ENCODE peak calls at places on chromosomes 7 and 10, in five cellular contexts. Z is germinal center, W is ascending aorta, F is endothelial cell, J is Right ventricle myocardium superior. R is an unnamed sample.

GRCh38 chr7:137968890-137969289 is 33.0 kb downstream of the CREB3L2 start:
- DNase-seq in Z (no peak), W (no peak), F (no peak), J (no peak), R (no peak)

GRCh38 chr10:45817130-45817859 is 30.0 kb downstream of the AGAP4 start:
- DNase-seq in Z (no peak), W (no peak), F (no peak), J (no peak), R (no peak)

GRCh38 chr7:113652501-113652900 is 266.3 kb downstream of the PPP1R3A start:
- DNase-seq in Z (no peak), W (no peak), F (no peak), J (no peak), R (no peak)

GRCh38 chr10:1368772-1369171 is 312.6 kb downstream of the WDR37 start:
- DNase-seq in Z (peak), W (no peak), F (peak), J (no peak), R (no peak)

GRCh38 chr7:143924851-143925250 is 10.2 kb upstream of the OR2F2 start:
- DNase-seq in Z (no peak), W (no peak), F (no peak), J (no peak), R (no peak)

GRCh38 chr10:127163632-127164031 is 32.8 kb downstream of the INSYN2A start:
- DNase-seq in Z (no peak), W (no peak), F (no peak), J (no peak), R (no peak)

GRCh38 chr10:46550076-46550790 is 6.2 kb downstream of the GPRIN2 start:
- DNase-seq in Z (no peak), W (peak), F (peak), J (peak), R (no peak)

GRCh38 chr10:101694056-101694673 is 805 bp downstream of the FBXW4 start:
- DNase-seq in Z (peak), W (no peak), F (peak), J (peak), R (peak)

GRCh38 chr7:112023282-112023681 is 182.9 kb downstream of the DOCK4 start:
- DNase-seq in Z (no peak), W (no peak), F (no peak), J (no peak), R (no peak)

GRCh38 chr10:72953687-72954086 is 919 bp downstream of the PLA2G12B start:
- DNase-seq in Z (no peak), W (no peak), F (peak), J (no peak), R (no peak)

GRCh38 chr7:140447841-140448240 is 31.5 kb downstream of the MKRN1 start:
- DNase-seq in Z (no peak), W (no peak), F (no peak), J (no peak), R (no peak)

GRCh38 chr7:117873056-117873932 is at the start of gene CTTNBP2:
- DNase-seq in Z (peak), W (no peak), F (peak), J (peak), R (peak)

GRCh38 chr7:5477723-5478531 is 54.3 kb upstream of the TNRC18 start:
- DNase-seq in Z (peak), W (no peak), F (peak), J (peak), R (peak)

GRCh38 chr10:26437637-26438461 is at the start of gene APBB1IP:
- DNase-seq in Z (peak), W (peak), F (peak), J (peak), R (peak)

GRCh38 chr10:122253605-122254004 is 17.5 kb upstream of the BTBD16 start:
- DNase-seq in Z (no peak), W (no peak), F (no peak), J (no peak), R (no peak)

GRCh38 chr7:138116892-138117291 is 40.6 kb downstream of the AKR1D1 start:
- DNase-seq in Z (no peak), W (no peak), F (no peak), J (no peak), R (no peak)

GRCh38 chr7:93092757-93093370 is 24.9 kb downstream of the SAMD9 start:
- DNase-seq in Z (no peak), W (no peak), F (peak), J (no peak), R (no peak)

GRCh38 chr10:124554085-124554858 is 92.6 kb downstream of the LHPP start:
- DNase-seq in Z (no peak), W (no peak), F (no peak), J (no peak), R (no peak)

R was measured in naive B cell.